ENCODE peak calls at places on chromosomes 3 and 15, in five cellular contexts. P is upper lobe of right lung; M is HEK293T; G is Calu3; D is activated CD4-positive, alpha-beta T cell treated with anti-CD3 and anti-CD28 coated beads for 24 hours. A is an unnamed sample.
A peak's percentile ranks its signal among the peaks of the same experiment; 100 is the strongest.

GRCh38 chr15:84653584-84653909 is 536 bp downstream of the WDR73 start:
- DNase-seq in P (no peak), M (no peak), G (no peak), D (no peak), A (no peak)

GRCh38 chr3:59386165-59386564 is 336.3 kb upstream of the CFAP20DC start:
- DNase-seq in P (no peak), M (no peak), G (no peak), D (no peak), A (no peak)

GRCh38 chr3:179991104-179991503 is 45.6 kb downstream of the PEX5L start:
- DNase-seq in P (no peak), M (no peak), G (no peak), D (no peak), A (no peak)

GRCh38 chr3:100043271-100043670 is 71.0 kb downstream of the FILIP1L start:
- DNase-seq in P (no peak), M (no peak), G (no peak), D (no peak), A (no peak)

GRCh38 chr15:70512772-70513362 is 250.5 kb downstream of the UACA start:
- DNase-seq in P (no peak), M (peak; percentile 73), G (peak; percentile 75), D (peak; percentile 44), A (peak; percentile 69)

GRCh38 chr15:56794150-56794922 is 61.0 kb upstream of the ZNF280D start:
- DNase-seq in P (no peak), M (no peak), G (no peak), D (no peak), A (no peak)

GRCh38 chr15:50458301-50458700 is 34.1 kb downstream of the USP8 start:
- DNase-seq in P (no peak), M (no peak), G (no peak), D (no peak), A (no peak)

GRCh38 chr3:2099028-2099671 is 484 bp downstream of the CNTN4 start:
- DNase-seq in P (peak; percentile 70), M (peak; percentile 6), G (no peak), D (no peak), A (peak; percentile 27)

GRCh38 chr15:25947336-25948080 is 84.4 kb upstream of the ATP10A start:
- DNase-seq in P (no peak), M (no peak), G (peak; percentile 16), D (no peak), A (peak; percentile 58)

GRCh38 chr3:139935866-139936817 is 1.2 kb downstream of the CLSTN2 start:
- DNase-seq in P (peak; percentile 63), M (peak; percentile 20), G (peak; percentile 36), D (no peak), A (peak; percentile 49)

GRCh38 chr3:30628931-30629590 is 22.7 kb downstream of the TGFBR2 start:
- DNase-seq in P (no peak), M (no peak), G (no peak), D (no peak), A (no peak)

GRCh38 chr15:81968691-81969090 is 77.1 kb downstream of the MEX3B start:
- DNase-seq in P (no peak), M (no peak), G (no peak), D (no peak), A (no peak)

GRCh38 chr15:50820808-50821382 is 55.4 kb upstream of the SPPL2A start:
- DNase-seq in P (no peak), M (no peak), G (no peak), D (no peak), A (no peak)

GRCh38 chr3:196569003-196569516 is 600 bp downstream of the FBXO45 start:
- DNase-seq in P (peak; percentile 81), M (peak; percentile 32), G (peak; percentile 54), D (peak; percentile 23), A (peak; percentile 52)

GRCh38 chr15:101351736-101352135 is 56.7 kb upstream of the SNRPA1 start:
- DNase-seq in P (no peak), M (no peak), G (no peak), D (no peak), A (no peak)

GRCh38 chr3:87287025-87287424 is 10.6 kb upstream of the POU1F1 start:
- DNase-seq in P (no peak), M (no peak), G (no peak), D (no peak), A (no peak)

GRCh38 chr3:47475029-47475569 is 642 bp downstream of the SCAP start:
- DNase-seq in P (no peak), M (no peak), G (no peak), D (no peak), A (no peak)

GRCh38 chr15:54803139-54803808 is 393.5 kb downstream of the RSL24D1 start:
- DNase-seq in P (no peak), M (no peak), G (peak; percentile 29), D (no peak), A (no peak)

GRCh38 chr3:27542469-27542868 is 58.3 kb upstream of the SLC4A7 start:
- DNase-seq in P (no peak), M (no peak), G (no peak), D (no peak), A (no peak)

GRCh38 chr3:37730825-37731224 is 130.9 kb upstream of the CTDSPL start:
- DNase-seq in P (no peak), M (no peak), G (no peak), D (no peak), A (no peak)

GRCh38 chr3:127546517-127546916 is 44.0 kb downstream of the TPRA1 start:
- DNase-seq in P (no peak), M (no peak), G (no peak), D (no peak), A (no peak)

GRCh38 chr3:23276913-23277658 is 74.0 kb downstream of the UBE2E2 start:
- DNase-seq in P (no peak), M (no peak), G (no peak), D (no peak), A (no peak)

GRCh38 chr15:79436037-79436780 is 4.1 kb downstream of the MINAR1 start:
- DNase-seq in P (no peak), M (no peak), G (no peak), D (no peak), A (no peak)

GRCh38 chr3:50207359-50208042 is 2.4 kb downstream of the SLC38A3 start:
- DNase-seq in P (no peak), M (no peak), G (no peak), D (no peak), A (no peak)

GRCh38 chr3:37922721-37923575 is 61.3 kb downstream of the CTDSPL start:
- DNase-seq in P (no peak), M (no peak), G (no peak), D (no peak), A (no peak)

GRCh38 chr3:128076783-128077624 is 24.8 kb downstream of the SEC61A1 start:
- DNase-seq in P (peak; percentile 74), M (no peak), G (no peak), D (no peak), A (no peak)

GRCh38 chr3:178223876-178224275 is 312.4 kb upstream of the KCNMB2 start:
- DNase-seq in P (no peak), M (no peak), G (no peak), D (no peak), A (no peak)

GRCh38 chr3:187705164-187705563 is 2.8 kb upstream of the RTP2 start:
- DNase-seq in P (no peak), M (no peak), G (no peak), D (no peak), A (no peak)

GRCh38 chr15:56869573-56869972 is 48.9 kb upstream of the TCF12 start:
- DNase-seq in P (no peak), M (no peak), G (peak; percentile 65), D (no peak), A (peak; percentile 31)

GRCh38 chr3:169029674-169030285 is 633.7 kb downstream of the MECOM start:
- DNase-seq in P (no peak), M (no peak), G (no peak), D (no peak), A (no peak)

GRCh38 chr15:96882361-96882760 is 551.9 kb downstream of the NR2F2 start:
- DNase-seq in P (no peak), M (no peak), G (no peak), D (no peak), A (no peak)

GRCh38 chr3:35789039-35789438 is 149.7 kb downstream of the ARPP21 start:
- DNase-seq in P (no peak), M (no peak), G (no peak), D (no peak), A (no peak)

GRCh38 chr3:18837137-18837536 is 311.2 kb upstream of the KCNH8 start:
- DNase-seq in P (no peak), M (no peak), G (no peak), D (no peak), A (no peak)

GRCh38 chr3:130850044-130850797 is 43.7 kb upstream of the ATP2C1 start:
- DNase-seq in P (no peak), M (peak; percentile 21), G (peak; percentile 72), D (peak; percentile 27), A (no peak)

GRCh38 chr3:55252921-55253320 is 234.2 kb downstream of the WNT5A start:
- DNase-seq in P (no peak), M (no peak), G (no peak), D (no peak), A (no peak)

GRCh38 chr3:108283006-108283405 is 13.3 kb upstream of the HHLA2 start:
- DNase-seq in P (no peak), M (no peak), G (no peak), D (no peak), A (no peak)